ENCODE peak calls at places on chromosomes 12 and 14, in seven cellular contexts. A is fibroblast of pulmonary artery, V is pancreas, Q is psoas muscle, J is lower leg skin, K is fibroblast of lung, P is cardiac fibroblast. S is an unnamed sample.

GRCh38 chr14:88005978-88006851 is 1.3 kb downstream of the GPR65 start:
- DNase-seq in A (no peak), V (no peak), Q (no peak), J (no peak), K (no peak), P (peak; percentile 31), S (no peak)

GRCh38 chr14:31270196-31270772 is 62.7 kb upstream of the HECTD1 start:
- DNase-seq in A (no peak), V (peak; percentile 34), Q (peak; percentile 21), J (no peak), K (no peak), P (peak; percentile 61), S (no peak)

GRCh38 chr12:59570134-59570533 is 25.7 kb upstream of the SLC16A7 start:
- DNase-seq in A (no peak), V (no peak), Q (no peak), J (no peak), K (no peak), P (peak; percentile 58), S (no peak)

GRCh38 chr12:71214511-71215285 is 56.9 kb upstream of the TSPAN8 start:
- DNase-seq in A (peak; percentile 7), V (no peak), Q (no peak), J (no peak), K (no peak), P (no peak), S (no peak)

GRCh38 chr12:54565658-54566552 is 16.5 kb downstream of the PDE1B start:
- DNase-seq in A (no peak), V (no peak), Q (no peak), J (no peak), K (no peak), P (no peak), S (no peak)

GRCh38 chr14:37901978-37902377 is 305.7 kb upstream of the SSTR1 start:
- DNase-seq in A (no peak), V (no peak), Q (peak; percentile 47), J (peak; percentile 19), K (peak; percentile 71), P (peak; percentile 49), S (peak; percentile 55)

GRCh38 chr12:123150273-123150803 is 552 bp downstream of the PITPNM2 start:
- DNase-seq in A (no peak), V (peak; percentile 69), Q (peak; percentile 64), J (no peak), K (no peak), P (no peak), S (no peak)

GRCh38 chr14:103139371-103140016 is 16.2 kb downstream of the TNFAIP2 start:
- DNase-seq in A (no peak), V (no peak), Q (no peak), J (no peak), K (no peak), P (no peak), S (no peak)

GRCh38 chr12:57487055-57487596 is 742 bp upstream of the MARS1 start:
- DNase-seq in A (no peak), V (no peak), Q (no peak), J (no peak), K (no peak), P (no peak), S (no peak)

GRCh38 chr14:90383731-90384542 is 12.9 kb upstream of the CALM1 start:
- DNase-seq in A (peak; percentile 54), V (peak; percentile 68), Q (peak; percentile 58), J (peak; percentile 67), K (peak; percentile 62), P (peak; percentile 49), S (peak; percentile 74)

GRCh38 chr12:95740751-95741150 is 49.8 kb downstream of the NTN4 start:
- DNase-seq in A (no peak), V (no peak), Q (no peak), J (no peak), K (no peak), P (no peak), S (no peak)

GRCh38 chr12:95741635-95742034 is 48.9 kb downstream of the NTN4 start:
- DNase-seq in A (no peak), V (no peak), Q (no peak), J (no peak), K (no peak), P (no peak), S (no peak)

GRCh38 chr12:95739561-95740313 is 50.8 kb downstream of the NTN4 start:
- DNase-seq in A (no peak), V (peak; percentile 54), Q (peak; percentile 67), J (peak; percentile 37), K (no peak), P (no peak), S (no peak)

GRCh38 chr12:95738024-95738611 is 52.4 kb downstream of the NTN4 start:
- DNase-seq in A (no peak), V (peak; percentile 44), Q (no peak), J (no peak), K (no peak), P (no peak), S (no peak)

GRCh38 chr12:95742586-95742985 is 48.0 kb downstream of the NTN4 start:
- DNase-seq in A (no peak), V (no peak), Q (no peak), J (peak; percentile 28), K (no peak), P (no peak), S (no peak)
- TF ChIP-seq CTCF in A (no peak), V (no peak), Q (no peak), J (no peak), K (no peak), P (no peak), S (no peak)

GRCh38 chr12:48812389-48812788 is 5.9 kb upstream of the CACNB3 start:
- DNase-seq in A (no peak), V (no peak), Q (no peak), J (no peak), K (no peak), P (no peak), S (peak; percentile 78)

GRCh38 chr12:48813464-48814312 is 4.6 kb upstream of the CACNB3 start:
- DNase-seq in A (peak; percentile 23), V (no peak), Q (no peak), J (no peak), K (peak; percentile 55), P (peak; percentile 8), S (peak; percentile 73)

GRCh38 chr12:48814313-48815280 is 3.7 kb upstream of the CACNB3 start:
- DNase-seq in A (peak; percentile 79), V (peak; percentile 90), Q (peak; percentile 86), J (peak; percentile 73), K (peak; percentile 85), P (peak; percentile 76), S (peak; percentile 84)

GRCh38 chr12:48811454-48812090 is 6.7 kb upstream of the CACNB3 start:
- DNase-seq in A (no peak), V (no peak), Q (no peak), J (no peak), K (peak; percentile 58), P (no peak), S (peak; percentile 53)

DNA sequence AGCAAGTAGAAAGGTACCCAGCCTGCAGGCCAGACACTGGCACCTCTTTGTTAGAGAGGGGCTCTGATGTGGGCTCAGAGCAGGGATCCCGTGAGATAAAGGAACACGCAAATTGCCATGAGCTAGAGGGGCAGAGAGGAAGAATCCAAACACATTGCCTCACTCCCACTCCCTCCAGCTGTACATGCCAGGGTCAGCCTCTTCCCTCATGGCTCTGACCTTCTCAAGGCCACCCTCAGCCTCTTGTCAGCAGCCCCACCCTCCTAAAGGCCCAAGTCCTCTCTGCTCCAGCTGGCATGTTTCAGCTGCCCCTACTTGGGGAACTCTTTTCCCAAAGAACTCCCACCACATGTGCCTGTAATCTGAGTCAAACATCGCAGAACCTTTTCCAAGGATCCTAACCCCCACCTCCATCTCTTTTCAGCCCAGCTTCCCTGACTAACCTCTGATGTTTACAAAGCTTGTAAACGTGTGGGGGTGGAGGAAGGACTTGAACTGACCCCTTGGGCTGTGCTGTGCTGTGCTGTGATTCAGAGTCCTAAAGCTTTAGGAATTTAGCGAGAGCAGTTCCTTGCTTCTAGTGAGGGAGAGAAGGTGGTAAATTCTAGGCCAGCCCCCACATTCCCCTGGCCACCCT is 7.4 kb upstream of the CACNB3 start:
- DNase-seq in A (peak; percentile 75), V (no peak), Q (no peak), J (no peak), K (peak; percentile 99), P (peak; percentile 81), S (peak; percentile 97)
- H3K4me3 ChIP-seq in A (no peak overlapping the region), V (no peak overlapping the region), Q (no peak overlapping the region), J (no peak overlapping the region), K (no peak overlapping the region), P (no peak overlapping the region), S (peak overlapping the region; percentile 21)

GRCh38 chr12:22715254-22715653 is 90.3 kb downstream of the ETNK1 start:
- DNase-seq in A (no peak), V (no peak), Q (no peak), J (no peak), K (no peak), P (no peak), S (no peak)

GRCh38 chr12:22712083-22712482 is 87.1 kb downstream of the ETNK1 start:
- DNase-seq in A (no peak), V (no peak), Q (no peak), J (no peak), K (no peak), P (no peak), S (no peak)

DNA sequence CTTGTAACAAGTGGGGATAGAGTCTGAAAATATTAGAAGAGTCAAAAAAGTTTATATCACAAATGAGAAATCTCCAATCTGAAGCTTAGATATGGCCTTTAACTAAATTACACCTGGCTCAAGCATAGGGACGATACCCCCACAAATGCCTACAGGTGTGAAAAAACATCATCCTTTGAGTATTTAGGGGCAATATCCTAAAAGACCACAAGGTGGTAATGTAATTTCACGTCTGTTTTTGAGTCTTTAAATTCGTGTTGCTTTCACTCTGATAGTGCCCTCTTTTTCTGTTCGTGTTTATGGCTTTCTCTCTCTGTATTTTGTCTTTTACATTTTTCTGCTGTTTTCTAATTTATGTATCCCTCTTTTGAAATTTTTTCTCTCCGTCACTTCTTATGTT is 84.3 kb downstream of the ETNK1 start:
- DNase-seq in A (peak; percentile 32), V (no peak), Q (no peak), J (no peak), K (peak; percentile 49), P (peak; percentile 51), S (peak; percentile 28)
- TF ChIP-seq CTCF in A (peak; percentile 44), V (peak; percentile 9), Q (peak; percentile 27), J (no peak), K (peak; percentile 51), P (peak; percentile 35), S (peak; percentile 46)

GRCh38 chr12:81300454-81300853 is 222.6 kb downstream of the ACSS3 start:
- DNase-seq in A (peak; percentile 8), V (no peak), Q (no peak), J (no peak), K (no peak), P (no peak), S (no peak)

GRCh38 chr12:81294325-81295190 is 216.7 kb downstream of the ACSS3 start:
- DNase-seq in A (peak; percentile 1), V (no peak), Q (no peak), J (no peak), K (no peak), P (peak; percentile 13), S (no peak)

GRCh38 chr12:81296556-81297305 is 218.9 kb downstream of the ACSS3 start:
- DNase-seq in A (peak; percentile 55), V (no peak), Q (no peak), J (peak; percentile 13), K (peak; percentile 30), P (peak; percentile 71), S (no peak)

GRCh38 chr12:81295286-81295685 is 217.4 kb downstream of the ACSS3 start:
- DNase-seq in A (no peak), V (no peak), Q (no peak), J (no peak), K (no peak), P (no peak), S (no peak)

DNA sequence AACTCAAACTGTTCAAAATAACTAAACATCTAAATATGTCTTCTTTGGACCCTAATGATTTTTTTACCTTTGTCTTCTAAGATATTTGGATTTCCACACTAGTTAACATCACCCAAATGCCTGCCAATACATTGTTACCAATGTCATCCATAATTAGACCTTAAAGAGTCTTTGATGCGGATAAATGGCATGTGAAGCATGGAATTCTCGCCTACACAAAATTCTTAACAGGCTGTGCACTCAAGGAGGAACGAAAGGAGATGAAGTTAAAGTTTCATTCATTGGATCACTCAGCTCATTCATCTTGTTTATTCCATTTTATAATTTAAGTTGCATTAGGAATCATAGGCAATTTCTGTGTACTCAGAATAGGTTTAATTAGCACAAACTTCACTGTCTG is 219.7 kb downstream of the ACSS3 start:
- DNase-seq in A (no peak), V (no peak), Q (no peak), J (no peak), K (no peak), P (no peak), S (no peak)
- H3K4me3 ChIP-seq in A (no peak overlapping the region), V (no peak overlapping the region), Q (no peak overlapping the region), J (no peak overlapping the region), K (peak overlapping the region; percentile 29), P (no peak overlapping the region), S (no peak overlapping the region)